ENCODE peak calls at places on chromosome 3, in six cellular contexts. One of them, this sample, is unnamed.

GRCh38 chr3:126990024-126990700 is 7.2 kb downstream of the PLXNA1 start:
- DNase-seq in GM12878: no peak
- DNase-seq in ELR: no peak
- DNase-seq in activated CD8-positive, alpha-beta memory T cell treated with anti-CD3 and anti-CD28 coated beads for 48 hours: no peak
- DNase-seq in RPMI7951: no peak
- DNase-seq in GM13976: no peak
- DNase-seq in this sample: no peak

GRCh38 chr3:172317984-172318383 is 130.3 kb downstream of the GHSR start:
- DNase-seq in ELR: peak
- DNase-seq in GM12878: peak
- DNase-seq in activated CD8-positive, alpha-beta memory T cell treated with anti-CD3 and anti-CD28 coated beads for 48 hours: no peak
- DNase-seq in GM13976: peak
- DNase-seq in RPMI7951: peak
- DNase-seq in this sample: peak

GRCh38 chr3:115549111-115549510 is 74.2 kb upstream of the GAP43 start:
- DNase-seq in GM12878: no peak
- DNase-seq in GM13976: no peak
- DNase-seq in activated CD8-positive, alpha-beta memory T cell treated with anti-CD3 and anti-CD28 coated beads for 48 hours: no peak
- DNase-seq in ELR: no peak
- DNase-seq in RPMI7951: no peak
- DNase-seq in this sample: no peak

GRCh38 chr3:64351713-64352595 is 126.7 kb upstream of the PRICKLE2 start:
- DNase-seq in RPMI7951: peak
- DNase-seq in ELR: peak
- DNase-seq in GM12878: no peak
- DNase-seq in GM13976: no peak
- DNase-seq in activated CD8-positive, alpha-beta memory T cell treated with anti-CD3 and anti-CD28 coated beads for 48 hours: no peak
- DNase-seq in this sample: no peak

GRCh38 chr3:158434412-158435038 is 136.5 kb upstream of the MLF1 start:
- DNase-seq in RPMI7951: peak
- DNase-seq in activated CD8-positive, alpha-beta memory T cell treated with anti-CD3 and anti-CD28 coated beads for 48 hours: no peak
- DNase-seq in ELR: peak
- DNase-seq in GM12878: peak
- DNase-seq in GM13976: no peak
- DNase-seq in this sample: peak

GRCh38 chr3:11146771-11147363 is 7.4 kb upstream of the HRH1 start:
- DNase-seq in activated CD8-positive, alpha-beta memory T cell treated with anti-CD3 and anti-CD28 coated beads for 48 hours: no peak
- DNase-seq in ELR: no peak
- DNase-seq in RPMI7951: no peak
- DNase-seq in GM12878: no peak
- DNase-seq in GM13976: no peak
- DNase-seq in this sample: no peak

GRCh38 chr3:177108648-177109047 is 88.6 kb downstream of the TBL1XR1 start:
- DNase-seq in GM13976: no peak
- DNase-seq in activated CD8-positive, alpha-beta memory T cell treated with anti-CD3 and anti-CD28 coated beads for 48 hours: no peak
- DNase-seq in ELR: no peak
- DNase-seq in GM12878: no peak
- DNase-seq in RPMI7951: no peak
- DNase-seq in this sample: no peak

GRCh38 chr3:12729313-12729676 is 29.8 kb downstream of the TMEM40 start:
- DNase-seq in ELR: no peak
- DNase-seq in RPMI7951: peak
- DNase-seq in activated CD8-positive, alpha-beta memory T cell treated with anti-CD3 and anti-CD28 coated beads for 48 hours: no peak
- DNase-seq in GM12878: no peak
- DNase-seq in GM13976: no peak
- DNase-seq in this sample: no peak

GRCh38 chr3:37999836-38000235 is 9.2 kb downstream of the VILL start:
- DNase-seq in activated CD8-positive, alpha-beta memory T cell treated with anti-CD3 and anti-CD28 coated beads for 48 hours: no peak
- DNase-seq in GM13976: no peak
- DNase-seq in GM12878: no peak
- DNase-seq in RPMI7951: no peak
- DNase-seq in ELR: no peak
- DNase-seq in this sample: no peak

GRCh38 chr3:142117052-142117451 is 32.3 kb downstream of the TFDP2 start:
- DNase-seq in GM12878: no peak
- DNase-seq in RPMI7951: peak
- DNase-seq in activated CD8-positive, alpha-beta memory T cell treated with anti-CD3 and anti-CD28 coated beads for 48 hours: no peak
- DNase-seq in GM13976: no peak
- DNase-seq in ELR: no peak
- DNase-seq in this sample: no peak

GRCh38 chr3:104584702-104585101 is 782.0 kb upstream of the ALCAM start:
- DNase-seq in GM13976: no peak
- DNase-seq in RPMI7951: no peak
- DNase-seq in GM12878: no peak
- DNase-seq in activated CD8-positive, alpha-beta memory T cell treated with anti-CD3 and anti-CD28 coated beads for 48 hours: no peak
- DNase-seq in ELR: no peak
- DNase-seq in this sample: no peak

GRCh38 chr3:106617276-106617675 is 748.5 kb upstream of the CBLB start:
- DNase-seq in GM13976: no peak
- DNase-seq in activated CD8-positive, alpha-beta memory T cell treated with anti-CD3 and anti-CD28 coated beads for 48 hours: no peak
- DNase-seq in ELR: no peak
- DNase-seq in GM12878: no peak
- DNase-seq in RPMI7951: no peak
- DNase-seq in this sample: no peak

GRCh38 chr3:13281657-13282527 is 138.2 kb downstream of the NUP210 start:
- DNase-seq in GM13976: no peak
- DNase-seq in GM12878: no peak
- DNase-seq in activated CD8-positive, alpha-beta memory T cell treated with anti-CD3 and anti-CD28 coated beads for 48 hours: no peak
- DNase-seq in RPMI7951: no peak
- DNase-seq in ELR: no peak
- DNase-seq in this sample: no peak

GRCh38 chr3:48957006-48957705 is 32.9 kb upstream of the P4HTM start:
- DNase-seq in RPMI7951: no peak
- DNase-seq in GM12878: no peak
- DNase-seq in GM13976: no peak
- DNase-seq in activated CD8-positive, alpha-beta memory T cell treated with anti-CD3 and anti-CD28 coated beads for 48 hours: no peak
- DNase-seq in ELR: no peak
- DNase-seq in this sample: no peak

GRCh38 chr3:143002083-143002712 is 828 bp downstream of the U2SURP start:
- DNase-seq in ELR: peak
- DNase-seq in activated CD8-positive, alpha-beta memory T cell treated with anti-CD3 and anti-CD28 coated beads for 48 hours: peak
- DNase-seq in RPMI7951: peak
- DNase-seq in GM12878: no peak
- DNase-seq in GM13976: peak
- DNase-seq in this sample: no peak

GRCh38 chr3:140186421-140186920 is 251.5 kb downstream of the CLSTN2 start:
- DNase-seq in activated CD8-positive, alpha-beta memory T cell treated with anti-CD3 and anti-CD28 coated beads for 48 hours: no peak
- DNase-seq in GM12878: no peak
- DNase-seq in GM13976: no peak
- DNase-seq in ELR: no peak
- DNase-seq in RPMI7951: peak
- DNase-seq in this sample: peak

GRCh38 chr3:112979244-112979832 is 4.4 kb upstream of the CD200R1 start:
- DNase-seq in GM12878: no peak
- DNase-seq in RPMI7951: peak
- DNase-seq in GM13976: no peak
- DNase-seq in ELR: peak
- DNase-seq in activated CD8-positive, alpha-beta memory T cell treated with anti-CD3 and anti-CD28 coated beads for 48 hours: no peak
- DNase-seq in this sample: no peak

GRCh38 chr3:10602769-10603768 is 97.7 kb upstream of the ATP2B2 start:
- DNase-seq in RPMI7951: no peak
- DNase-seq in GM13976: peak
- DNase-seq in ELR: no peak
- DNase-seq in activated CD8-positive, alpha-beta memory T cell treated with anti-CD3 and anti-CD28 coated beads for 48 hours: peak
- DNase-seq in GM12878: peak
- DNase-seq in this sample: no peak

GRCh38 chr3:101936419-101937331 is 87.4 kb downstream of the NFKBIZ start:
- DNase-seq in RPMI7951: peak
- DNase-seq in GM13976: peak
- DNase-seq in ELR: peak
- DNase-seq in activated CD8-positive, alpha-beta memory T cell treated with anti-CD3 and anti-CD28 coated beads for 48 hours: no peak
- DNase-seq in GM12878: peak
- DNase-seq in this sample: peak

GRCh38 chr3:49803464-49804140 is 541 bp downstream of the INKA1 start:
- DNase-seq in activated CD8-positive, alpha-beta memory T cell treated with anti-CD3 and anti-CD28 coated beads for 48 hours: no peak
- DNase-seq in ELR: no peak
- DNase-seq in RPMI7951: no peak
- DNase-seq in GM13976: peak
- DNase-seq in GM12878: no peak
- DNase-seq in this sample: peak

GRCh38 chr3:105747056-105747455 is 121.8 kb downstream of the CBLB start:
- DNase-seq in GM13976: no peak
- DNase-seq in ELR: peak
- DNase-seq in activated CD8-positive, alpha-beta memory T cell treated with anti-CD3 and anti-CD28 coated beads for 48 hours: no peak
- DNase-seq in GM12878: no peak
- DNase-seq in RPMI7951: peak
- DNase-seq in this sample: peak

GRCh38 chr3:93906245-93906644 is 67.5 kb downstream of the PROS1 start:
- DNase-seq in GM12878: no peak
- DNase-seq in GM13976: no peak
- DNase-seq in activated CD8-positive, alpha-beta memory T cell treated with anti-CD3 and anti-CD28 coated beads for 48 hours: no peak
- DNase-seq in RPMI7951: no peak
- DNase-seq in ELR: no peak
- DNase-seq in this sample: no peak

GRCh38 chr3:22899441-22899840 is 303.7 kb upstream of the UBE2E2 start:
- DNase-seq in GM13976: no peak
- DNase-seq in ELR: no peak
- DNase-seq in activated CD8-positive, alpha-beta memory T cell treated with anti-CD3 and anti-CD28 coated beads for 48 hours: no peak
- DNase-seq in GM12878: no peak
- DNase-seq in RPMI7951: no peak
- DNase-seq in this sample: no peak

GRCh38 chr3:129310111-129310601 is 31.5 kb downstream of the HMCES start:
- DNase-seq in GM13976: peak
- DNase-seq in RPMI7951: no peak
- DNase-seq in activated CD8-positive, alpha-beta memory T cell treated with anti-CD3 and anti-CD28 coated beads for 48 hours: no peak
- DNase-seq in GM12878: no peak
- DNase-seq in ELR: no peak
- DNase-seq in this sample: no peak

GRCh38 chr3:112640864-112641751 is at the start of gene CCDC80:
- DNase-seq in GM13976: no peak
- DNase-seq in activated CD8-positive, alpha-beta memory T cell treated with anti-CD3 and anti-CD28 coated beads for 48 hours: no peak
- DNase-seq in GM12878: no peak
- DNase-seq in ELR: peak
- DNase-seq in RPMI7951: peak
- DNase-seq in this sample: peak

GRCh38 chr3:41129731-41130130 is 69.6 kb upstream of the CTNNB1 start:
- DNase-seq in activated CD8-positive, alpha-beta memory T cell treated with anti-CD3 and anti-CD28 coated beads for 48 hours: no peak
- DNase-seq in GM13976: no peak
- DNase-seq in RPMI7951: no peak
- DNase-seq in GM12878: no peak
- DNase-seq in ELR: no peak
- DNase-seq in this sample: no peak

GRCh38 chr3:38404286-38404685 is 49.4 kb upstream of the ACVR2B start:
- DNase-seq in activated CD8-positive, alpha-beta memory T cell treated with anti-CD3 and anti-CD28 coated beads for 48 hours: no peak
- DNase-seq in GM12878: no peak
- DNase-seq in GM13976: no peak
- DNase-seq in RPMI7951: peak
- DNase-seq in ELR: peak
- DNase-seq in this sample: no peak

GRCh38 chr3:47850062-47850802 is 47.3 kb downstream of the DHX30 start:
- DNase-seq in ELR: peak
- DNase-seq in RPMI7951: no peak
- DNase-seq in GM13976: no peak
- DNase-seq in GM12878: no peak
- DNase-seq in activated CD8-positive, alpha-beta memory T cell treated with anti-CD3 and anti-CD28 coated beads for 48 hours: no peak
- DNase-seq in this sample: no peak

GRCh38 chr3:172029425-172030128 is 9.8 kb upstream of the FNDC3B start:
- DNase-seq in activated CD8-positive, alpha-beta memory T cell treated with anti-CD3 and anti-CD28 coated beads for 48 hours: no peak
- DNase-seq in GM12878: no peak
- DNase-seq in RPMI7951: no peak
- DNase-seq in ELR: peak
- DNase-seq in GM13976: no peak
- DNase-seq in this sample: no peak

GRCh38 chr3:160133757-160134156 is 91.5 kb upstream of the C3orf80 start:
- DNase-seq in GM13976: no peak
- DNase-seq in ELR: peak
- DNase-seq in activated CD8-positive, alpha-beta memory T cell treated with anti-CD3 and anti-CD28 coated beads for 48 hours: no peak
- DNase-seq in RPMI7951: peak
- DNase-seq in GM12878: no peak
- DNase-seq in this sample: no peak

GRCh38 chr3:129644836-129645235 is 38.4 kb upstream of the PLXND1 start:
- DNase-seq in GM12878: no peak
- DNase-seq in RPMI7951: no peak
- DNase-seq in ELR: no peak
- DNase-seq in GM13976: no peak
- DNase-seq in activated CD8-positive, alpha-beta memory T cell treated with anti-CD3 and anti-CD28 coated beads for 48 hours: no peak
- DNase-seq in this sample: no peak

GRCh38 chr3:81916890-81917289 is 155.4 kb upstream of the GBE1 start:
- DNase-seq in RPMI7951: no peak
- DNase-seq in GM13976: no peak
- DNase-seq in GM12878: no peak
- DNase-seq in activated CD8-positive, alpha-beta memory T cell treated with anti-CD3 and anti-CD28 coated beads for 48 hours: no peak
- DNase-seq in ELR: no peak
- DNase-seq in this sample: no peak

GRCh38 chr3:111751961-111752360 is 107.1 kb upstream of the PHLDB2 start:
- DNase-seq in RPMI7951: peak
- DNase-seq in GM13976: no peak
- DNase-seq in activated CD8-positive, alpha-beta memory T cell treated with anti-CD3 and anti-CD28 coated beads for 48 hours: no peak
- DNase-seq in ELR: peak
- DNase-seq in GM12878: no peak
- DNase-seq in this sample: peak

GRCh38 chr3:58680896-58681525 is 14.4 kb upstream of the FAM3D start:
- DNase-seq in ELR: no peak
- DNase-seq in RPMI7951: no peak
- DNase-seq in GM12878: no peak
- DNase-seq in activated CD8-positive, alpha-beta memory T cell treated with anti-CD3 and anti-CD28 coated beads for 48 hours: no peak
- DNase-seq in GM13976: no peak
- DNase-seq in this sample: no peak

GRCh38 chr3:52053307-52054304 is 2.8 kb downstream of the DUSP7 start:
- DNase-seq in GM13976: peak
- DNase-seq in GM12878: peak
- DNase-seq in ELR: peak
- DNase-seq in activated CD8-positive, alpha-beta memory T cell treated with anti-CD3 and anti-CD28 coated beads for 48 hours: no peak
- DNase-seq in RPMI7951: peak
- DNase-seq in this sample: no peak

GRCh38 chr3:9193633-9194032 is 55.8 kb downstream of the SRGAP3 start:
- DNase-seq in GM12878: no peak
- DNase-seq in activated CD8-positive, alpha-beta memory T cell treated with anti-CD3 and anti-CD28 coated beads for 48 hours: no peak
- DNase-seq in RPMI7951: no peak
- DNase-seq in ELR: no peak
- DNase-seq in GM13976: no peak
- DNase-seq in this sample: no peak

GRCh38 chr3:179056326-179056725 is 15.3 kb downstream of the ZMAT3 start:
- DNase-seq in RPMI7951: peak
- DNase-seq in GM12878: no peak
- DNase-seq in ELR: no peak
- DNase-seq in GM13976: no peak
- DNase-seq in activated CD8-positive, alpha-beta memory T cell treated with anti-CD3 and anti-CD28 coated beads for 48 hours: no peak
- DNase-seq in this sample: no peak

GRCh38 chr3:71103430-71103881 is 480.1 kb downstream of the FOXP1 start:
- DNase-seq in GM12878: no peak
- DNase-seq in RPMI7951: peak
- DNase-seq in ELR: peak
- DNase-seq in activated CD8-positive, alpha-beta memory T cell treated with anti-CD3 and anti-CD28 coated beads for 48 hours: no peak
- DNase-seq in GM13976: no peak
- DNase-seq in this sample: no peak

GRCh38 chr3:143538577-143538981 is 309.7 kb downstream of the SLC9A9 start:
- DNase-seq in ELR: peak
- DNase-seq in RPMI7951: no peak
- DNase-seq in GM13976: peak
- DNase-seq in activated CD8-positive, alpha-beta memory T cell treated with anti-CD3 and anti-CD28 coated beads for 48 hours: no peak
- DNase-seq in GM12878: no peak
- DNase-seq in this sample: no peak